ENCODE peak calls at places on chromosomes 3 and 15, in six cellular contexts. I, A, X, L, Y and H are unnamed samples.

GRCh38 chr15:68638953-68639500 is 60.2 kb downstream of the CORO2B start:
- DNase-seq in Y (peak; percentile 15), X (no peak), A (no peak), I (no peak), L (no peak), H (no peak)

GRCh38 chr3:160381470-160381869 is 17.6 kb downstream of the IFT80 start:
- DNase-seq in I (no peak), Y (peak; percentile 60), A (no peak), X (no peak), L (no peak), H (no peak)

GRCh38 chr3:27670619-27671018 is 51.5 kb downstream of the EOMES start:
- DNase-seq in I (no peak), Y (peak; percentile 39), A (no peak), X (no peak), L (no peak), H (no peak)

GRCh38 chr15:32030795-32031194 is 480 bp downstream of the CHRNA7 start:
- DNase-seq in L (peak; percentile 28), A (peak; percentile 44), I (no peak), X (no peak), Y (no peak), H (peak; percentile 36)

GRCh38 chr15:90020041-90020735 is 19.1 kb downstream of the ZNF710 start:
- DNase-seq in Y (no peak), X (peak; percentile 48), A (no peak), L (no peak), I (peak; percentile 55), H (no peak)

GRCh38 chr3:186021673-186022362 is 84.0 kb upstream of the TRA2B start:
- DNase-seq in X (no peak), Y (peak; percentile 78), L (no peak), I (no peak), A (no peak), H (no peak)

GRCh38 chr15:28021281-28022039 is 77.7 kb downstream of the OCA2 start:
- DNase-seq in Y (peak; percentile 2), I (no peak), X (peak; percentile 55), A (peak; percentile 84), L (no peak), H (peak; percentile 34)

GRCh38 chr3:13111173-13111873 is 38.1 kb upstream of the IQSEC1 start:
- DNase-seq in L (no peak), A (no peak), Y (peak; percentile 5), X (no peak), I (no peak), H (no peak)

GRCh38 chr3:115186351-115187148 is 39.5 kb upstream of the ZBTB20 start:
- DNase-seq in I (no peak), X (no peak), A (no peak), Y (peak; percentile 25), L (no peak), H (no peak)

GRCh38 chr3:30135190-30135589 is 471.2 kb upstream of the TGFBR2 start:
- DNase-seq in X (no peak), A (peak; percentile 11), Y (no peak), L (no peak), I (no peak), H (no peak)

GRCh38 chr15:65028921-65029735 is at the start of gene MTFMT:
- DNase-seq in Y (peak; percentile 77), X (peak; percentile 89), L (peak; percentile 97), I (peak; percentile 80), A (peak; percentile 92), H (peak; percentile 97)

GRCh38 chr3:119149484-119149883 is 3.5 kb downstream of the TEX55 start:
- DNase-seq in Y (peak; percentile 51), A (no peak), L (no peak), X (no peak), I (no peak), H (no peak)

GRCh38 chr3:113055201-113055600 is 64.4 kb downstream of the GTPBP8 start:
- DNase-seq in X (no peak), Y (no peak), A (no peak), L (no peak), I (no peak), H (no peak)

GRCh38 chr3:147008886-147009285 is 397.5 kb downstream of the ZIC4 start:
- DNase-seq in A (no peak), I (peak; percentile 4), L (no peak), Y (no peak), X (no peak), H (no peak)

GRCh38 chr3:49899815-49900214 is 3.9 kb downstream of the MST1R start:
- DNase-seq in X (peak; percentile 52), A (peak; percentile 89), L (peak; percentile 57), I (peak; percentile 24), Y (no peak), H (peak; percentile 29)

GRCh38 chr3:39415983-39416382 is 9.5 kb downstream of the RPSA start:
- DNase-seq in L (no peak), X (no peak), I (no peak), A (no peak), Y (no peak), H (no peak)

GRCh38 chr15:89776274-89777072 is at the start of gene MESP2:
- DNase-seq in A (peak; percentile 94), Y (peak; percentile 48), L (peak; percentile 86), X (peak; percentile 83), I (peak; percentile 88), H (peak; percentile 91)

GRCh38 chr3:170002231-170002630 is 35.6 kb upstream of the GPR160 start:
- DNase-seq in L (no peak), A (no peak), Y (no peak), I (peak; percentile 20), X (no peak), H (no peak)

GRCh38 chr3:72673011-72673771 is 175.1 kb downstream of the SHQ1 start:
- DNase-seq in X (no peak), L (no peak), A (no peak), I (no peak), Y (no peak), H (no peak)

GRCh38 chr3:39254806-39255449 is 24.9 kb downstream of the CX3CR1 start:
- DNase-seq in I (no peak), A (no peak), Y (peak; percentile 45), X (no peak), L (no peak), H (no peak)

GRCh38 chr3:37032961-37033360 is 39.6 kb downstream of the MLH1 start:
- DNase-seq in L (no peak), X (no peak), A (no peak), Y (no peak), I (no peak), H (no peak)

GRCh38 chr3:103388214-103388613 is 953.4 kb downstream of the ZPLD1 start:
- DNase-seq in A (no peak), L (no peak), X (no peak), I (no peak), Y (no peak), H (no peak)

GRCh38 chr3:150428562-150428961 is 20.5 kb downstream of the TSC22D2 start:
- DNase-seq in L (no peak), X (no peak), I (no peak), A (no peak), Y (no peak), H (no peak)

GRCh38 chr15:68578960-68579935 is at the start of gene CORO2B:
- DNase-seq in L (peak; percentile 75), A (peak; percentile 80), Y (peak; percentile 19), X (peak; percentile 67), I (no peak), H (peak; percentile 68)

GRCh38 chr3:76369170-76369569 is 583.8 kb upstream of the ZNF717 start:
- DNase-seq in X (no peak), Y (no peak), L (no peak), A (peak; percentile 57), I (no peak), H (no peak)

GRCh38 chr15:96629501-96629900 is 299.0 kb downstream of the NR2F2 start:
- DNase-seq in X (no peak), L (no peak), A (no peak), Y (no peak), I (no peak), H (no peak)

DNA sequence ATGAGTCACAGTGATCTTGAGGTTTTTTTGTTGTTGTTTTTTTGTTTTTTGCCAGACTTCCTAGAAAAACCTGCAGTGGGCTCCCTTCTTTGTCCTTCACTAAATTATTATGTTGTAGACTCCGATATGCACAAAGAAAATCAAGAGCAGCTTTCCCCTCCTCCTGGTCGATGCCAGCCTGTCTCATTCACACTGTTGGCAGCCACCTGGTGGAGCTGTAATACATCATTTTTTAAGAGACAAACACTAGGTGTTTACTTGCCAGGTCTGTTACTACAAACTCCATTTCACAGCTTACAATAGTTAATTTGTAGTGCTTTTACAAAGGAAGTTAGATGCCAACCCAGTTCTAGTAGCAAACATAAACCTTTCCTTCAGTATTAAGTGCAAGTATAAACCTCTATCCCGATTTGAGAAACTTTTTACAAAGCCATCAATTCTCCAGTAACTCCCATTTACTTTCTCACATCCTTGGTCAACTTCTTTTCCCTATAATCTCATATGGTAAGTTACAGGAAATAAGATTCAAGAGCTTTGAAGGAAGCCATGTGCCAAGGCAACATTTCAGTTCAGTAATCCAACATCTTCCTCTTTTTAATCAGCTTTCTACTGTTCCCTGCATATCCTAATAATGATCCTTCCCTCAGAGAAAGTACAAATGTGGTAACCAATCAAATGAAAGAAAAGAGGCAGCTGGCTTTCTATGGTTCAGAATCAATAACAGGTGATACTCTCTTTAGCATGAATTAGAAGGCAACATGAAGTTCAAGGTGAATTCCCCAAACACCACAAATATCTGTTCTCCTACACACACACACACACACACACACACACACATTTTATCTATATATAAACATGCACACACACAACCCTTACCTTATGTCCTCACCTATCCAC is 14.0 kb downstream of the AAGAB start:
- DNase-seq in L (no peak), X (no peak), Y (peak; percentile 30), A (peak; percentile 39), I (peak; percentile 16), H (no peak)
- TF ChIP-seq CTCF in L (no peak), X (no peak), Y (peak; percentile 26), A (peak; percentile 58), I (no peak), H (no peak)

GRCh38 chr3:20035019-20035418 is 5.2 kb upstream of the KAT2B start:
- DNase-seq in X (no peak), L (no peak), Y (no peak), I (no peak), A (no peak), H (no peak)

GRCh38 chr3:20039765-20040475 is at the start of gene KAT2B:
- DNase-seq in L (peak; percentile 83), A (peak; percentile 71), I (peak; percentile 79), X (peak; percentile 76), Y (peak; percentile 64), H (peak; percentile 79)

GRCh38 chr3:20039082-20039764 is 1.0 kb upstream of the KAT2B start:
- DNase-seq in X (no peak), Y (no peak), A (no peak), I (peak; percentile 49), L (no peak), H (no peak)

GRCh38 chr3:20038679-20039078 is 1.6 kb upstream of the KAT2B start:
- DNase-seq in A (no peak), I (peak; percentile 49), X (no peak), L (no peak), Y (no peak), H (no peak)

GRCh38 chr3:20037255-20037996 is 2.8 kb upstream of the KAT2B start:
- DNase-seq in A (no peak), Y (no peak), X (no peak), L (no peak), I (no peak), H (no peak)
- TF ChIP-seq CTCF in A (peak; percentile 9), Y (no peak), X (no peak), L (no peak), I (no peak), H (no peak)

GRCh38 chr15:63942486-63943365 is 103.6 kb downstream of the DAPK2 start:
- DNase-seq in I (no peak), Y (no peak), X (no peak), L (no peak), A (no peak), H (no peak)
- TF ChIP-seq CTCF in I (no peak), Y (no peak), X (no peak), L (no peak), A (no peak), H (no peak)

GRCh38 chr3:14152233-14152962 is 26.0 kb downstream of the XPC start:
- DNase-seq in Y (no peak), L (no peak), X (no peak), I (no peak), A (peak; percentile 44), H (no peak)
- TF ChIP-seq CTCF in Y (peak; percentile 30), L (no peak), X (no peak), I (no peak), A (peak; percentile 44), H (no peak)